ENCODE peak calls at places on chromosome 12, in nine cellular contexts. A is SK-N-SH, D is HL-60, L is GM23338, P is esophagus muscularis mucosa, S is HepG2, I is H1, Z is upper lobe of left lung, E is Panc1. W is an unnamed sample.
A peak's percentile ranks its signal among the peaks of the same experiment; 100 is the strongest.

GRCh38 chr12:6871052-6871957 is 1.8 kb downstream of the SPSB2 start:
- DNase-seq in S (no peak), D (peak; percentile 26), Z (peak; percentile 72), A (no peak), I (no peak), P (no peak), L (peak; percentile 36), E (no peak), W (no peak)

GRCh38 chr12:131074221-131075083 is 120.7 kb downstream of the ADGRD1 start:
- DNase-seq in P (no peak), L (no peak), S (no peak), D (no peak), Z (peak; percentile 18), E (no peak), I (no peak), A (no peak), W (no peak)

GRCh38 chr12:111597731-111598636 is 1.1 kb downstream of the ATXN2 start:
- DNase-seq in L (peak; percentile 70), P (no peak), I (no peak), E (no peak), S (no peak), A (peak; percentile 88), Z (peak; percentile 60), D (peak; percentile 51), W (no peak)

GRCh38 chr12:45402288-45402687 is 186.4 kb downstream of the ANO6 start:
- DNase-seq in P (no peak), Z (no peak), A (no peak), D (no peak), L (no peak), I (no peak), S (no peak), E (no peak), W (no peak)

GRCh38 chr12:13836116-13836515 is 145.3 kb downstream of the GRIN2B start:
- DNase-seq in P (peak; percentile 50), E (no peak), D (no peak), I (no peak), A (no peak), Z (no peak), L (no peak), S (no peak), W (no peak)

GRCh38 chr12:108854055-108854452 is 3.3 kb downstream of the SSH1 start:
- DNase-seq in A (no peak), I (no peak), L (no peak), Z (peak; percentile 62), D (no peak), S (peak; percentile 6), E (no peak), P (no peak), W (no peak)

GRCh38 chr12:59372971-59373370 is 222.9 kb upstream of the SLC16A7 start:
- DNase-seq in E (peak; percentile 2), D (no peak), Z (no peak), L (peak; percentile 79), I (no peak), S (no peak), P (no peak), A (no peak), W (no peak)

GRCh38 chr12:84636801-84637285 is 275.8 kb downstream of the SLC6A15 start:
- DNase-seq in S (no peak), A (no peak), P (no peak), L (no peak), D (no peak), I (no peak), Z (no peak), E (no peak), W (no peak)

GRCh38 chr12:112839386-112839972 is 47.9 kb downstream of the RPH3A start:
- DNase-seq in P (no peak), S (peak; percentile 85), I (no peak), E (peak; percentile 88), Z (no peak), D (no peak), A (no peak), L (peak; percentile 55), W (no peak)

GRCh38 chr12:1377681-1378080 is 216.7 kb downstream of the FBXL14 start:
- DNase-seq in P (no peak), L (no peak), S (peak; percentile 5), Z (no peak), D (no peak), I (no peak), E (no peak), A (no peak), W (no peak)

GRCh38 chr12:32089156-32089950 is 17.3 kb upstream of the BICD1 start:
- DNase-seq in D (no peak), S (no peak), Z (no peak), I (no peak), A (peak; percentile 83), E (no peak), P (no peak), L (no peak), W (no peak)

GRCh38 chr12:56510786-56511185 is 10.8 kb upstream of the RBMS2 start:
- DNase-seq in A (no peak), D (no peak), E (no peak), P (no peak), Z (no peak), L (no peak), I (no peak), S (no peak), W (no peak)

GRCh38 chr12:32134144-32134888 is 27.7 kb downstream of the BICD1 start:
- DNase-seq in E (no peak), Z (no peak), L (peak; percentile 50), I (no peak), A (peak; percentile 47), S (no peak), D (no peak), P (no peak), W (no peak)

GRCh38 chr12:96986883-96987523 is 79.9 kb downstream of the NEDD1 start:
- DNase-seq in Z (no peak), P (no peak), E (no peak), D (peak; percentile 6), L (peak; percentile 78), I (no peak), A (peak; percentile 64), S (peak; percentile 27), W (peak; percentile 16)

GRCh38 chr12:104477812-104478388 is 21.2 kb downstream of the CHST11 start:
- DNase-seq in E (no peak), I (no peak), P (no peak), D (no peak), A (no peak), S (no peak), Z (no peak), L (no peak), W (no peak)

GRCh38 chr12:122871851-122872785 is 23.8 kb downstream of the VPS37B start:
- DNase-seq in S (no peak), P (no peak), I (peak; percentile 96), E (no peak), L (peak; percentile 100), Z (peak; percentile 84), A (peak; percentile 74), D (peak; percentile 82), W (peak; percentile 86)

DNA sequence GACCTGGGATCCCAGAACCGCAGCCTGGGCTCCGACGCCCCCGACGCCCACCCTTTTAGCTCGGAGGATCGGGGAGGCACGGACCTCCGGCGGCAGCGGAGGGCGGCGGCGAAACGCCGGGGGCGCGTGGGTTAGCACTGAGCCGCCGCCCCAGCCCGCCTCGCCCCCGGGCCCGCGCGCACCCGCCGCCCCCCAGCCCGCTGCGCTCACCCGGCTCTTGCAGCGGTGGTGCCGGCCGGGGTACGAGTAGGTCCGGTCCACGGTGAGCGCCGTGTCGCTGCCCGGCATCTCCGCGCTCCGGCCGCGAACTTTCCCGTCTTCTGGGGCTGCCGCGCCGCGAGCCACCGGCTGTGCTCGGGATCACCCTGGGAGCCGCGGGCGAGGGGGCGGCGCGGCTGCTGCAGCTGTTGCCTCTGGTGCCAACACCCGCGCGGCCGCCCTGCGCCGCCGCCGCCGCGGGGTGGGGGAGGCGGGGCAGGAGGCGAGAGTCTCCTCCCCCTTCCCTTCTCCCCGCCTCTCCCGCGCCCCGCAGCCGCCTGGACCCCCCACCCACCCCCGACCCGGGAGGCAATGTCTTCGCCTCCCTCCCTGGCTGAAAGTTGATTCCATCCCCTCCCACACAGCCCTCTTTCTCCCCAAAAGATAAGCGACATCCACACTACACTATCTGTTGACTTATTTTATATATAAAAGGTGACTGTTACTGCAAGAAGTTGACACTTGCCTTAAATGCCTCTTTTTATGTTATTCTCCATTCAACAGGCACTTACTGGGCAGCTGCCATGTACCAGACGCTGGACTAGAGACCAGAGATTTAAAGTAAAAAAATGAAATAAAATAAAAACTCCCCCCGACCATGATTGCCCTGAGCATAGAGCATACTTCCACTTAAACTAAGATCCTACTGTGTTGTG is at the start of gene TMCC3:
- DNase-seq in S (no peak), I (no peak), E (no peak), L (peak; percentile 66), A (peak; percentile 87), D (no peak), P (no peak), Z (peak; percentile 57), W (no peak)
- H3K27ac ChIP-seq in S (no peak within 1 kb of the TSS), I (no peak within 1 kb of the TSS), E (no peak within 1 kb of the TSS), L (no peak within 1 kb of the TSS), A (no peak within 1 kb of the TSS), D (no peak within 1 kb of the TSS), P (peak within 1 kb of the TSS; percentile 81), Z (peak within 1 kb of the TSS; percentile 76), W (no peak within 1 kb of the TSS)

GRCh38 chr12:19129486-19130223 is at the start of gene PLEKHA5:
- DNase-seq in L (peak; percentile 81), A (peak; percentile 94), E (no peak), D (no peak), I (no peak), P (no peak), Z (peak; percentile 79), S (peak; percentile 44), W (no peak)
- TF ChIP-seq POLR2AphosphoS5 in L (peak; percentile 60), A (no peak), E (no peak), D (no peak), I (peak; percentile 24), P (no peak), Z (no peak), S (no peak), W (peak; percentile 20)

GRCh38 chr12:99981639-99982190 is 3.0 kb downstream of the ANKS1B start:
- DNase-seq in Z (no peak), P (no peak), L (no peak), S (no peak), E (no peak), A (no peak), D (no peak), I (no peak), W (no peak)
- H3K27ac ChIP-seq in Z (no peak overlapping the region), P (no peak overlapping the region), L (no peak overlapping the region), S (no peak overlapping the region), E (no peak overlapping the region), A (no peak overlapping the region), D (no peak overlapping the region), I (no peak overlapping the region), W (no peak overlapping the region)

GRCh38 chr12:124588018-124588634 is 20.7 kb upstream of the NCOR2 start:
- DNase-seq in I (no peak), E (no peak), S (no peak), Z (no peak), D (no peak), P (no peak), L (no peak), A (no peak), W (no peak)

GRCh38 chr12:124592050-124592449 is 24.6 kb upstream of the NCOR2 start:
- DNase-seq in S (no peak), D (no peak), I (no peak), Z (no peak), E (no peak), L (no peak), A (no peak), P (no peak), W (no peak)

GRCh38 chr12:124586756-124587155 is 19.3 kb upstream of the NCOR2 start:
- DNase-seq in A (no peak), I (no peak), S (no peak), Z (no peak), E (no peak), P (no peak), D (no peak), L (no peak), W (no peak)

GRCh38 chr12:124590447-124590846 is 23.0 kb upstream of the NCOR2 start:
- DNase-seq in Z (no peak), P (no peak), S (no peak), E (no peak), A (no peak), I (no peak), L (no peak), D (no peak), W (no peak)

GRCh38 chr12:124588689-124589318 is 21.4 kb upstream of the NCOR2 start:
- DNase-seq in L (no peak), Z (peak; percentile 72), A (no peak), S (no peak), D (no peak), E (no peak), P (no peak), I (no peak), W (no peak)
- TF ChIP-seq POLR2AphosphoS5 in L (no peak), Z (peak; percentile 22), A (no peak), S (no peak), D (no peak), E (no peak), P (peak; percentile 73), I (no peak), W (no peak)

W was measured in SK-N-MC.